ENCODE peak calls at places on chromosomes 16 and 17, in five cellular contexts. Y, G, B, R and F are unnamed samples.

GRCh38 chr17:7988750-7989178 is 13.7 kb upstream of the GUCY2D start:
- DNase-seq in R (peak), Y (no peak), B (peak), G (no peak), F (peak)

GRCh38 chr16:69526831-69527655 is 38.7 kb upstream of the NFAT5 start:
- DNase-seq in G (no peak), B (no peak), R (no peak), Y (no peak), F (peak)

GRCh38 chr17:38871247-38871991 is 1.6 kb downstream of the LASP1 start:
- DNase-seq in Y (peak), R (no peak), B (peak), G (no peak), F (no peak)

GRCh38 chr16:71900336-71900735 is 5.0 kb downstream of the IST1 start:
- DNase-seq in R (no peak), B (peak), Y (no peak), G (no peak), F (no peak)

GRCh38 chr17:17041571-17042380 is 481 bp upstream of the MPRIP start:
- DNase-seq in G (peak), B (peak), R (peak), Y (peak), F (peak)

GRCh38 chr16:7090628-7091115 is 242.0 kb upstream of the RBFOX1 start:
- DNase-seq in R (no peak), Y (no peak), G (no peak), B (no peak), F (no peak)

GRCh38 chr16:17373533-17373932 is 97.2 kb downstream of the XYLT1 start:
- DNase-seq in B (no peak), Y (no peak), R (no peak), G (no peak), F (no peak)

GRCh38 chr17:7177954-7178477 is 1.2 kb downstream of the ASGR1 start:
- DNase-seq in B (peak), Y (no peak), G (no peak), R (no peak), F (peak)

GRCh38 chr16:81014672-81015071 is 7.7 kb downstream of the CENPN start:
- DNase-seq in R (no peak), Y (no peak), B (no peak), G (no peak), F (no peak)

GRCh38 chr16:17298238-17298637 is 172.5 kb downstream of the XYLT1 start:
- DNase-seq in R (no peak), Y (no peak), B (no peak), G (no peak), F (no peak)

GRCh38 chr16:47732122-47732805 is 271.1 kb downstream of the PHKB start:
- DNase-seq in G (no peak), B (peak), R (peak), Y (no peak), F (no peak)

GRCh38 chr16:4338712-4339299 is 12.3 kb downstream of the PAM16 start:
- DNase-seq in B (no peak), G (no peak), Y (peak), R (no peak), F (no peak)

GRCh38 chr16:79845734-79846135 is 245.2 kb upstream of the MAF start:
- DNase-seq in R (no peak), B (no peak), Y (no peak), G (no peak), F (no peak)

GRCh38 chr16:79868841-79869240 is 268.3 kb upstream of the MAF start:
- DNase-seq in G (no peak), R (no peak), B (no peak), Y (no peak), F (no peak)

GRCh38 chr17:41416478-41416877 is 7.9 kb downstream of the KRT37 start:
- DNase-seq in B (no peak), Y (no peak), G (no peak), R (no peak), F (no peak)

GRCh38 chr16:53154513-53154912 is 99.7 kb downstream of the CHD9 start:
- DNase-seq in G (no peak), B (peak), R (no peak), Y (no peak), F (peak)

GRCh38 chr17:6427284-6427781 is 7.6 kb downstream of the AIPL1 start:
- DNase-seq in R (peak), Y (no peak), B (peak), G (no peak), F (no peak)

GRCh38 chr17:80942360-80943345 is 49.0 kb upstream of the CHMP6 start:
- DNase-seq in Y (peak), G (no peak), R (peak), B (peak), F (no peak)

GRCh38 chr17:8192070-8192815 is 2.3 kb upstream of the BORCS6 start:
- DNase-seq in R (no peak), Y (peak), B (peak), G (no peak), F (no peak)

GRCh38 chr17:50272246-50272645 is 2.0 kb upstream of the TMEM92 start:
- DNase-seq in B (no peak), Y (peak), G (no peak), R (no peak), F (no peak)

GRCh38 chr16:85284138-85284897 is 172.0 kb upstream of the CIBAR2 start:
- DNase-seq in Y (no peak), R (no peak), G (no peak), B (no peak), F (peak)

GRCh38 chr16:16021988-16022682 is 72.7 kb downstream of the ABCC1 start:
- DNase-seq in Y (peak), R (peak), B (peak), G (no peak), F (peak)

GRCh38 chr17:73068322-73069153 is 23.9 kb downstream of the SLC39A11 start:
- DNase-seq in G (no peak), B (peak), R (no peak), Y (no peak), F (no peak)

DNA sequence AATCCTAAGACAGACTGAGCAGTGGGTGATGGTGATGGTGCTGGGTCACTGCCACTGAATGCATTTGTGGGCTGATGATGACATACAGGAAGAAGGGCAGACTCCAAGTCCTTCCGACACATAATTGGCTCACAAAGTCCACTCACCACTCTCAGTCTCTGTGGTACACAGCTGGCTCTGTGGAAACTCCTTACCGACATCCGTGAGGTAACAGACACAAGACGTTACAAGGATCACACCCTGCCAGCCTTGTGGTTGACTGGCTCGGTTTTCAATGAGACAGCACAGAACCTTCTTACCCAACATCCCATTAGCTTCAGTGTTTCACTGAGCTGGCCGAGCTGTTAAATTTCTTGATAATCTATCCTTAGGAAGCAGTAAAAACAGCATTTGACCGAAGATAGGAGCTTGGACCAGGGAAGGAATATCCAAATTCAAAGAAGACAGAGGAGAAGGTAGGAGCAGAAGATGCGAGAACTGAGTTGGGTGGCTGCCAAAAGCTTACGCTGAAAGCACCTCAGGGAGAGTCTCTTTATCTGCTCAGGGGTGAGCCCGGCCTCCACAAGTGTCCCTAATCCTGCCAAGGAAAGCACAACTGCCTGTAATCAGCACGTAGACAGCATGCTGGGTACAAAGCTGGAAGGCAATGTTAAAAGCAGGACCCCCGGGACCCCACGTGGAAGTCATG is 5.5 kb upstream of the MXRA7 start:
- DNase-seq in G (peak), Y (peak), R (peak), B (peak), F (peak)
- H3K4me3 ChIP-seq in G (no peak), Y (no peak), R (no peak), B (peak), F (no peak)

DNA sequence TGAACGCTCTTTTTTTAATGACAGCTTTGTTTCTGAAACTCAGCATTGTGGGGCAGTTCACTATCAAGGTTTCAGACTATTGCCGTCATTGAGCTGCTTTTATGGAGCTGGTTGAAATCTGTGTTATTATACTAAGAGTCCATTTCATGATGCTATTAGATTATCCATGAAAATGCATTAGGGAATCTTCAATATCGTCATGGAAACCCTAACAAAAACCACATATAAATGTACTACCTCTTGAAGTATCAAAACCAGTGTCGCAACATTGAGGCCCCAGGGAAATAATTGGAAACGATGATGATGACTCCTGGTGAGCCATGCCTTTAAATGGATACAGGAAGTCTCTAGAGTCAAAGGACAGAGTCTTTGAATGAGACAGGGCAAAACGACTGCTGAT is 231.6 kb upstream of the CPHXL start:
- DNase-seq in R (no peak), B (no peak), G (no peak), Y (no peak), F (no peak)
- H3K4me3 ChIP-seq in R (no peak), B (no peak), G (no peak), Y (no peak), F (no peak)

DNA sequence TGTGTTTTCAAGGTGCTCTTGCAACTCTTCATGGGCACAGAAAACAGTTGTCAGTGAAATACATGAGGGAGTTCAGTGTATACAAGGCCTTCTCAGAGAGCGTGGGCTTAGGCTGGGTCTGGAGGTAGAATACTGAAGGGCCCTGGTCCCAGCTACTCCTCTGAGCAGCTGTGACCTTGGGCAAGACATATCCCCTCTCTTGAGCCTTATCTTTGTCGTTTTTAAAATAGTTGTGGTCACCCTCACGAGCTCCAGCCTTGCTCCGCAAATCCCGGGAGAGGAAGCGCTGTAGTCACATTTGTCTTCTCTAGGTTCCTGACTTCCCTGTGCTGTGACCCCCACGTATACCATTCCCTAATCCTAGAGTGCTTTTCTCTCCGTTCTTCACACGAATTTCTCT is 3.6 kb downstream of the ZNRF1 start:
- DNase-seq in R (no peak), G (no peak), B (no peak), Y (no peak), F (no peak)
- H3K4me3 ChIP-seq in R (no peak), G (no peak), B (no peak), Y (no peak), F (no peak)

DNA sequence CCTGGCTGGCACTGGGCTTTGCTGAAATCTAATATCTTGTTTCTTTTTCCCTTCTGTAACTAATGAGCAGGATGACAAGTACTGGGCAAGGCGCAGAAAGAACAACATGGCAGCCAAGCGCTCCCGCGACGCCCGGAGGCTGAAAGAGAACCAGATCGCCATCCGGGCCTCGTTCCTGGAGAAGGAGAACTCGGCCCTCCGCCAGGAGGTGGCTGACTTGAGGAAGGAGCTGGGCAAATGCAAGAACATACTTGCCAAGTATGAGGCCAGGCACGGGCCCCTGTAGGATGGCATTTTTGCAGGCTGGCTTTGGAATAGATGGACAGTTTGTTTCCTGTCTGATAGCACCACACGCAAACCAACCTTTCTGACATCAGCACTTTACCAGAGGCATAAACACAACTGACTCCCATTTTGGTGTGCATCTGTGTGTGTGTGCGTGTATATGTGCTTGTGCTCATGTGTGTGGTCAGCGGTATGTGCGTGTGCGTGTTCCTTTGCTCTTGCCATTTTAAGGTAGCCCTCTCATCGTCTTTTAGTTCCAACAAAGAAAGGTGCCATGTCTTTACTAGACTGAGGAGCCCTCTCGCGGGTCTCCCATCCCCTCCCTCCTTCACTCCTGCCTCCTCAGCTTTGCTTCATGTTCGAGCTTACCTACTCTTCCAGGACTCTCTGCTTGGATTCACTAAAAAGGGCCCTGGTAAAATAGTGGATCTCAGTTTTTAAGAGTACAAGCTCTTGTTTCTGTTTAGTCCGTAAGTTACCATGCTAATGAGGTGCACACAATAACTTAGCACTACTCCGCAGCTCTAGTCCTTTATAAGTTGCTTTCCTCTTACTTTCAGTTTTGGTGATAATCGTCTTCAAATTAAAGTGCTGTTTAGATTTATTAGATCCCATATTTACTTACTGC is 56.1 kb downstream of the HLF start:
- DNase-seq in G (no peak), Y (peak), B (no peak), R (no peak), F (no peak)
- H3K4me3 ChIP-seq in G (no peak), Y (no peak), B (no peak), R (no peak), F (no peak)

GRCh38 chr17:19461139-19461538 is 50.1 kb downstream of the RNF112 start:
- DNase-seq in G (no peak), B (no peak), R (no peak), Y (no peak), F (no peak)
- H3K4me3 ChIP-seq in G (no peak), B (no peak), R (no peak), Y (no peak), F (no peak)

GRCh38 chr17:74767111-74767516 is 9.0 kb downstream of the NAT9 start:
- DNase-seq in R (no peak), B (no peak), G (no peak), Y (no peak), F (no peak)

GRCh38 chr17:74768763-74769114 is 7.4 kb downstream of the NAT9 start:
- DNase-seq in G (no peak), B (no peak), R (no peak), Y (no peak), F (no peak)

GRCh38 chr17:74769856-74770497 is 6.2 kb downstream of the NAT9 start:
- DNase-seq in G (no peak), B (no peak), Y (peak), R (no peak), F (no peak)

GRCh38 chr17:74769266-74769855 is 6.8 kb downstream of the NAT9 start:
- DNase-seq in Y (no peak), R (no peak), G (no peak), B (no peak), F (no peak)

DNA sequence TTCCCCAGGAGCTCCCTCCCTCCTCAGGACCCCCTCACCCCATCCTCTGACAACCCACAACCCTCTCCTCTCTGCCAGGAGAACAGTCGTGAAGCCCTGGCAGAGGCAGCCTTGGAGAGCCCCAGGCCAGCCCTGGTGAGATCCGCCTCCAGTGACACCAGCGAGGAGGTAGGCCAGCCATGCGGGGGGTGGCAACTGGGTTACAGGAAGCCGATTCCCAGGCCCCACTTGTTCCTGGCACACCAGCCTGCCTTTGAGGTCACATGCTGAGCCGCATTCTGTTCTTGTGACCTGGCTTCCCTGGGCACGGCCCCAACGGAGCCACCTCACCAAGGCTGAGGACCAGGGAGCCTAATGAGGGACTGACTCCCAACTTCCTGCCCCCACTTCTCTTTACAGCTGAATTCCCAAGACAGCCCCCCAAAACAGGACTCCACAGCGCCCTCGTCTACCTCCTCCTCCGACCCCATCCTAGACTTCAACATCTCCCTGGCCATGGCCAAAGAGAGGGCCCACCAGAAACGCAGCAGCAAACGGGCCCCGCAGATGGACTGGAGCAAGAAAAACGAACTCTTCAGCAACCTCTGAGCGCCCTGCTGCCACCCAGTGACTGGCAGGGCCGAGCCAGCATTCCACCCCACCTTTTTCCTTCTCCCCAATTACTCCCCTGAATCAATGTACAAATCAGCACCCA is 7.9 kb downstream of the NAT9 start:
- DNase-seq in B (peak), G (no peak), R (no peak), Y (peak), F (no peak)
- H3K4me3 ChIP-seq in B (no peak), G (no peak), R (no peak), Y (no peak), F (no peak)

DNA sequence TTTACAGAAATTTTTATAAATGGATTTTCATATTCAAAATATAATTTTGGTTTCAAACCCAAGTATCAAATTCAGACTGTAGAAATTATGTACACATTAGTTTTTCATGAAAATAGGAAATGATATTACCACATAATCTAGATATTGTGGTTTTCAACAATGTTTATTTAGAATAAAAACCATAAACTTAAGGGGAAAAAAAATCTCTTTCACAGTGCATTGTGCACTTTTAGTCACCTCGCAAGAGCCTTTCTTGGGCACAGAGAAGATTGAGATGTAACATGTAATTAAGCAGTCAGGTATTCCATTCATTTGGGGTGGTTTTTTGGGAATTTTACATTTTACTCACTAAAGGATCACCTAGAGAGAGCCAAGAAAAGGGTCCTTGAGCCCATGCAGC is 104.0 kb downstream of the TANC2 start:
- DNase-seq in B (no peak), G (no peak), R (no peak), Y (no peak), F (no peak)
- H3K4me3 ChIP-seq in B (no peak), G (no peak), R (no peak), Y (no peak), F (no peak)

GRCh38 chr17:3695129-3695722 is 729 bp downstream of the P2RX5 start:
- DNase-seq in G (no peak), R (no peak), Y (no peak), B (peak), F (peak)
- H3K4me3 ChIP-seq in G (peak), R (peak), Y (no peak), B (peak), F (peak)

DNA sequence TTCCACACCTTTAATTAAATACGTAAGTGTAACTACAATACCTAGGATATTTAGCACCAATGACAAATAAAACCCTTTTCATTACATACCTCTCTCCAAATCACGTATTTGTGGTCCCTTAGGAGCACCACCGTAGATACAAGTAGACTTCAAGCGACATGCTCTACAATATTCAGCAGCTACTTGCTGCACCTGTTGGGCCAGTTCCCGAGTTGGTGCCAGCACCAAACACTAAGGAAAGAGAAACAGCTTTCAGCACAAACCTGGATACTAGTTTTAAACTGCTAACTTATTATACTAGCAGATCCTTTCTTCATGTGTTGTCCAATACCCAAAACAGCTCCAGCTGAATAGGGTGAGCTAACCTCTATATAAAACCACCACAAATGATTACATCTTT is 2.7 kb downstream of the DDX5 start:
- DNase-seq in B (peak), Y (no peak), R (no peak), G (no peak), F (no peak)
- H3K4me3 ChIP-seq in B (peak), Y (no peak), R (peak), G (no peak), F (no peak)